ENCODE peak calls at places on chromosome 19, in four cellular contexts. I is uterus, N is colonic mucosa, M is HEK293T. O is an unnamed sample.
A peak's percentile ranks its signal among the peaks of the same experiment; 100 is the strongest.

GRCh38 chr19:54606230-54606629 is 12.8 kb downstream of the LILRA1 start:
- DNase-seq in N (no peak), I (no peak), M (no peak), O (no peak)

GRCh38 chr19:17125728-17126677 is 50.4 kb downstream of the MYO9B start:
- DNase-seq in N (peak; percentile 54), M (no peak), I (peak; percentile 44), O (peak; percentile 91)

GRCh38 chr19:38699027-38699346 is 45.3 kb downstream of the CAPN12 start:
- DNase-seq in N (no peak), M (no peak), I (no peak), O (no peak)

GRCh38 chr19:14517446-14517839 is 754 bp downstream of the DNAJB1 start:
- DNase-seq in M (peak; percentile 19), I (no peak), N (no peak), O (peak; percentile 66)

GRCh38 chr19:51018745-51019543 is 565 bp downstream of the KLK10 start:
- DNase-seq in M (no peak), N (no peak), I (no peak), O (no peak)

GRCh38 chr19:52171321-52172169 is at the start of gene ZNF836:
- DNase-seq in M (peak; percentile 77), I (peak; percentile 92), N (peak; percentile 96), O (peak; percentile 94)

GRCh38 chr19:5137114-5137513 is 168.2 kb downstream of the KDM4B start:
- DNase-seq in I (no peak), N (no peak), M (no peak), O (no peak)

GRCh38 chr19:41276231-41276630 is 12.1 kb downstream of the HNRNPUL1 start:
- DNase-seq in N (no peak), M (no peak), I (no peak), O (no peak)

GRCh38 chr19:45146251-45146650 is 14.5 kb downstream of the NKPD1 start:
- DNase-seq in M (no peak), I (no peak), N (no peak), O (no peak)

GRCh38 chr19:1247747-1248453 is 483 bp upstream of the MIDN start:
- DNase-seq in N (peak; percentile 83), I (no peak), M (no peak), O (peak; percentile 87)

GRCh38 chr19:45771331-45771933 is 2.4 kb upstream of the SIX5 start:
- DNase-seq in I (peak; percentile 53), N (peak; percentile 35), M (no peak), O (peak; percentile 62)

GRCh38 chr19:8489591-8490394 is 12.6 kb downstream of the PRAM1 start:
- DNase-seq in N (no peak), M (no peak), I (no peak), O (no peak)

GRCh38 chr19:47109541-47110375 is 3.8 kb downstream of the ZC3H4 start:
- DNase-seq in N (peak; percentile 58), M (no peak), I (no peak), O (no peak)

GRCh38 chr19:1133471-1133929 is 29.7 kb downstream of the GPX4 start:
- DNase-seq in M (peak; percentile 42), I (no peak), N (peak; percentile 45), O (no peak)

GRCh38 chr19:17153996-17154395 is 61.2 kb upstream of the USE1 start:
- DNase-seq in M (no peak), I (no peak), N (no peak), O (no peak)

GRCh38 chr19:41871573-41872383 is 5.3 kb upstream of the CD79A start:
- DNase-seq in I (no peak), M (no peak), N (no peak), O (no peak)

GRCh38 chr19:8631425-8631819 is 989 bp downstream of the NFILZ start:
- DNase-seq in I (no peak), M (no peak), N (peak; percentile 27), O (peak; percentile 83)

GRCh38 chr19:11535792-11536595 is 2.7 kb upstream of the CNN1 start:
- DNase-seq in N (peak; percentile 91), M (peak; percentile 96), I (peak; percentile 94), O (peak; percentile 93)

GRCh38 chr19:5059191-5059579 is 90.3 kb downstream of the KDM4B start:
- DNase-seq in I (no peak), M (no peak), N (no peak), O (no peak)

GRCh38 chr19:6779204-6779603 is 6.7 kb downstream of the VAV1 start:
- DNase-seq in I (no peak), N (no peak), M (no peak), O (no peak)

GRCh38 chr19:12995596-12996541 is 594 bp downstream of the NFIX start:
- DNase-seq in I (no peak), M (no peak), N (peak; percentile 59), O (peak; percentile 64)

GRCh38 chr19:18300930-18301717 is 19.7 kb upstream of the JUND start:
- DNase-seq in N (peak; percentile 71), M (no peak), I (peak; percentile 83), O (peak; percentile 97)

GRCh38 chr19:18832331-18833140 is 777 bp downstream of the UPF1 start:
- DNase-seq in N (peak; percentile 40), M (peak; percentile 31), I (no peak), O (no peak)

GRCh38 chr19:18475004-18475453 is 37.1 kb upstream of the ISYNA1 start:
- DNase-seq in I (no peak), N (no peak), M (no peak), O (no peak)

GRCh38 chr19:11581740-11582139 is 4.3 kb upstream of the ACP5 start:
- DNase-seq in N (no peak), M (no peak), I (no peak), O (no peak)

GRCh38 chr19:19591133-19591825 is 27.2 kb downstream of the PBX4 start:
- DNase-seq in I (no peak), N (no peak), M (no peak), O (peak; percentile 49)

GRCh38 chr19:558770-559439 is 13.5 kb upstream of the BSG start:
- DNase-seq in N (no peak), I (peak; percentile 63), M (no peak), O (no peak)

GRCh38 chr19:14475251-14476073 is at the start of gene PTGER1:
- DNase-seq in M (no peak), I (no peak), N (peak; percentile 42), O (no peak)

GRCh38 chr19:49165111-49165750 is 7.6 kb downstream of the TRPM4 start:
- DNase-seq in N (no peak), M (no peak), I (no peak), O (peak; percentile 57)

GRCh38 chr19:7850429-7850819 is 20.4 kb downstream of the EVI5L start:
- DNase-seq in M (no peak), N (no peak), I (no peak), O (no peak)

GRCh38 chr19:14400913-14401312 is 18.2 kb downstream of the DDX39A start:
- DNase-seq in M (no peak), I (no peak), N (no peak), O (peak; percentile 78)

GRCh38 chr19:5942991-5943390 is 28.9 kb downstream of the CAPS start:
- DNase-seq in I (no peak), M (no peak), N (no peak), O (no peak)

GRCh38 chr19:28014821-28015405 is 1198.0 kb downstream of the UQCRFS1 start:
- DNase-seq in N (no peak), M (no peak), I (no peak), O (no peak)

O was measured in aorta.